ENCODE peak calls at places on chromosomes 13 and 19, in four cellular contexts. P, C, E and O are unnamed samples.

GRCh38 chr13:30388401-30389283 is 33.7 kb upstream of the UBE2L5 start:
- DNase-seq in P (no peak), C (peak), E (peak), O (peak)

GRCh38 chr19:8576273-8576993 is 809 bp downstream of the MYO1F start:
- DNase-seq in P (no peak), C (no peak), E (no peak), O (no peak)

GRCh38 chr13:41622545-41623429 is 165.4 kb downstream of the RGCC start:
- DNase-seq in P (peak), C (no peak), E (no peak), O (no peak)

GRCh38 chr19:3154957-3155736 is 19.3 kb downstream of the GNA15 start:
- DNase-seq in P (peak), C (peak), E (no peak), O (peak)

GRCh38 chr13:32245555-32245954 is 69.6 kb downstream of the ZAR1L start:
- DNase-seq in P (no peak), C (no peak), E (no peak), O (no peak)

GRCh38 chr13:40665061-40665753 is 1.2 kb downstream of the FOXO1 start:
- DNase-seq in P (no peak), C (peak), E (peak), O (peak)

GRCh38 chr19:8641908-8642547 is 11.6 kb downstream of the NFILZ start:
- DNase-seq in P (peak), C (no peak), E (no peak), O (peak)

GRCh38 chr19:35216833-35217707 is 11.5 kb downstream of the FAM187B start:
- DNase-seq in P (no peak), C (no peak), E (no peak), O (peak)

GRCh38 chr13:75365724-75366173 is 116.2 kb downstream of the TBC1D4 start:
- DNase-seq in P (peak), C (no peak), E (no peak), O (peak)

GRCh38 chr19:941292-942132 is 15.7 kb downstream of the ARID3A start:
- DNase-seq in P (no peak), C (no peak), E (no peak), O (no peak)

GRCh38 chr19:942133-942645 is 16.4 kb downstream of the ARID3A start:
- DNase-seq in P (no peak), C (no peak), E (no peak), O (no peak)

GRCh38 chr19:939439-939838 is 13.6 kb downstream of the ARID3A start:
- DNase-seq in P (no peak), C (no peak), E (no peak), O (no peak)

GRCh38 chr19:939922-940321 is 14.1 kb downstream of the ARID3A start:
- DNase-seq in P (no peak), C (no peak), E (no peak), O (no peak)

DNA sequence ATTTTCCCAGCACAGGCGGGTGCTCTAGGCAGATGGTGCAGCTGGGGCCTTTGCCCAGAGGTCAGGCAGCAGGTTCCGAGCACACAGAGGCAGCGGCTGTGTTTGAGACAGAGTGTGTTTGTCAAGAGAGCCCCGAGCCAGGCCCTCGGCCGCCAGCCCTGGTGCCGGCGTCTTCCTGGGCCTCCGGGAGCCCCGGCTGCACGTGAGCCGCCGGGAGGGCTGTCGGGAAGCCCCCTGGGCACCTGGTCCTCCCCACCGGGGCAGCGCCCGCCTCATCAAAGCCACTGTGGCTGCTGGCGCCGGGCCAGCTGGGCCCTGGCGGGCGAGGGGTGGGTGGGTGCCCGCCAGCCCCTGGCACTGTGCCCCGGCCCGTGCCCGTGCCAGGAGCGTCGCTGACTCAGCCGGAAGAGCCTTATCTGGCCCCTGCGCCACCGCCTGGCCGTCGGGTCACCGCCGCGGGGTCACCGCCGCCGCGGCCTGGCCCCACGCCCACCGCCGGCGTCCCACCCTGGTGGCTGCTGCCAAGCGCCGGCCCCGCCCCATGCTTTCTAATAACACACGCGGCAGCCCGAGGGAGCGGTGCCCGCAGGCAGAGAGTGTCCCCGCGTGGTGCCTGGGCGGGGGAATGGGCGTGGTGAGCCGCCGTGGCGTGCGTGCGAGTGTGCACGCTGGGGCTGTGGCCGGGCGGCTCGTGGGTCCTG is 14.9 kb downstream of the ARID3A start:
- DNase-seq in P (peak), C (peak), E (peak), O (peak)
- H3K4me3 ChIP-seq in P (no peak), C (peak), E (no peak), O (peak)

GRCh38 chr19:48006762-48007161 is 12.3 kb downstream of the ELSPBP1 start:
- DNase-seq in P (no peak), C (no peak), E (no peak), O (no peak)
- TF ChIP-seq CTCF in P (no peak), C (no peak), E (no peak), O (peak)

DNA sequence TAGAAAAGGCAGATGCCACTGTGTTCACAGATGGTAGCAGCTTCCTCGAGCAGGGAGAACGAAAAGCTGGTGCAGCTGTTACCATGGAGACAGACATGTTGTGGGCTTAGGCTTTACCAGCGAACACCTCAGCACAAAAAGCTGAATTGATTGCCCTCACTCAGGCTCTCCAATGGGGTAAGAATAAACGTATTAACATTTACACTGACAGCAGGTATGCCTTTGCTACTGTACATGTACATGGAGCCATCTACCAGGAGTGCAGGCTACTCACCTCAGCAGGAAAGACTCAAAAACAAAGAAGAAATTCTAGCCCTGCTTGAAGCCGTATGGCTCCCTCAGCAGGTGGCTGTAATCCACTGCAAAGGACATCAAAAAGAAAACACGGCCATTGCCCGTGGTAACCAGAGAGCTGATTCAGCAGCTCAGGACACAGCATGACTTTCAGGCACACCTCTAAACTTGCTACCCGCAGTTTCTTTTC is 197.7 kb downstream of the ZNF737 start:
- DNase-seq in P (no peak), C (no peak), E (no peak), O (peak)
- H3K4me3 ChIP-seq in P (no peak), C (no peak), E (no peak), O (no peak)

GRCh38 chr13:47592256-47592655 is 408.8 kb downstream of the SUCLA2 start:
- DNase-seq in P (no peak), C (no peak), E (no peak), O (no peak)

DNA sequence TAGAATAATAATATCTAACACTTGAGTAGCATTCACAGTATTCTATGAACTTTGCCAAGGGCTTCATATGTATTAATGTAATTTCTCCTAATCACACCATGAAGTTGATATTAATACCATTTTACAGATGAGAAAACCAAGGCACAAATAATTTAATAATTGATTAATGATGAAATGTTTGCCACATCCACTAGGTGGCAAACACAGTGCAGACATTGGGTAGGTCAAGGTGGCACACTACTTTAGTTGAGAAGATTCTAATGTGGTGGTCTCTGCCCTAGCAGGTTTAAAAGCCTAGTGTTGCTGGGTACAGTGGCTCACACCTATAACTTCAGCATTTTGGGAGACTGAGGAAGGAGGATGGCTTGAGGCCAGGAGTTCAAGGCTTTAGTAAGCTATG is 412.4 kb downstream of the SUCLA2 start:
- DNase-seq in P (no peak), C (no peak), E (no peak), O (no peak)
- TF ChIP-seq CTCF in P (no peak), C (no peak), E (no peak), O (no peak)

GRCh38 chr19:55673465-55673864 is 1.6 kb upstream of the EPN1 start:
- DNase-seq in P (no peak), C (no peak), E (no peak), O (no peak)

GRCh38 chr19:55672418-55672817 is 2.6 kb upstream of the EPN1 start:
- DNase-seq in P (peak), C (no peak), E (no peak), O (no peak)

GRCh38 chr19:55674841-55675660 is at the start of gene EPN1:
- DNase-seq in P (peak), C (peak), E (peak), O (peak)

GRCh38 chr19:55674459-55674840 is 576 bp upstream of the EPN1 start:
- DNase-seq in P (no peak), C (no peak), E (no peak), O (no peak)

DNA sequence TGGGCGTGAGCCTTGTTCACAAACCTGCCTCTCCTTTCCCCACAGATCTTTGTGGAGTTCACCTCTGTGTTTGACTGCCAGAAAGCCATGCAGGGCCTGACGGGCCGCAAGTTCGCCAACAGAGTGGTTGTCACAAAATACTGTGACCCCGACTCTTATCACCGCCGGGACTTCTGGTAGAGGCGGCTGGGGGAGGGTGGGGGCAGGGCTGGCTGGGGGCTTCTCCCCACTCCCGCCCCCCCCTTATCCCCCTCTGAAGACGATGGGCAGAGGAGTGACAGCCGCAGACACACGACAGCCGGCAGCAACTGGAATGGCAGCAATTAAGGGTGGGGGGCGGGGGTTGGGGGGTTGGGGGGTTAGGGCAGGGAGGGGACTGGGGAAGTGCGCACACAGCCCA is 1.1 kb upstream of the EPN1 start:
- DNase-seq in P (no peak), C (no peak), E (no peak), O (no peak)
- H3K4me3 ChIP-seq in P (no peak), C (no peak), E (no peak), O (no peak)

DNA sequence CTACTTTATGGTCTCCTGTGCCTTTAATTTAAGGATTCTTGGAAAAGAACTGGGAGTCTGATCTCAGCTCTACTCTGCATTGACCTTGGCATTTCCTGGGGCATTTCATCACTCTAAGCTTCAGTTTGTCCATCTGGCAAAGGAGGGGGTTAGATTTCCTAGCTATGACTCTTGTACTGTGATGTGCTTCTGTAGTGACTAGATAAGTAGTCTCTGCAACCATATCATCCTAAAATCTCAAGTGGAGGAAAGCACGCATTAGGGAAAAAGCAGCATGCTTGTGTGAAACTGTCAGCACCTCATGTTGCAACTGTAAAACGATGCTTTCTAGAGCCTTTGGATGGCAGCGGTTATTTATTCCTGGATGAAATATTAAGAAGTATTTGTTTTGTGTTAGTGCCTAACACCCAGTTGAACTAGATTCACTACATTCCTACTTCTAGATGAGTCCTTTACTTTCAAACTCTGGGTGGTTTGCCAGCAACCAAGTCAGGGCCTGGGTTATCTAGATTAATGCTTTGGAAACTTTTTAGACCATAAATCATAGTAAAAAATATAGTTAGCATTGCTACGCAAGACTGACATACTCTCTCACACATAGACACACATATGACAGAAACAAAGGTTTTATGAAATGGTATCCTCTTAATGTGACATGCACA is 6.8 kb downstream of the WDFY2 start:
- DNase-seq in P (peak), C (no peak), E (no peak), O (peak)
- TF ChIP-seq CTCF in P (no peak), C (no peak), E (no peak), O (no peak)

GRCh38 chr19:46416077-46416709 is 2.8 kb upstream of the CCDC8 start:
- DNase-seq in P (peak), C (peak), E (peak), O (peak)
- H3K4me3 ChIP-seq in P (peak), C (no peak), E (peak), O (peak)